ENCODE peak calls at places on chromosomes 5 and 9, in four cellular contexts. Z, B, O and C are unnamed samples.
A peak's percentile ranks its signal among the peaks of the same experiment; 100 is the strongest.

GRCh38 chr9:77892171-77892570 is 139.4 kb downstream of the GNAQ start:
- DNase-seq in Z (no peak), B (peak; percentile 30), O (no peak), C (no peak)

GRCh38 chr9:84169240-84169639 is 171.3 kb downstream of the SLC28A3 start:
- DNase-seq in Z (no peak), B (no peak), O (peak; percentile 85), C (no peak)

GRCh38 chr5:87110721-87111120 is 157.0 kb upstream of the RASA1 start:
- DNase-seq in Z (no peak), B (no peak), O (no peak), C (no peak)

GRCh38 chr5:135750506-135750905 is 84.0 kb upstream of the SLC25A48 start:
- DNase-seq in Z (no peak), B (no peak), O (no peak), C (no peak)

GRCh38 chr9:120928015-120928719 is 1.6 kb upstream of the TRAF1 start:
- DNase-seq in Z (no peak), B (no peak), O (no peak), C (no peak)

GRCh38 chr5:77957-78804 is 13.8 kb upstream of the PLEKHG4B start:
- DNase-seq in Z (peak; percentile 47), B (no peak), O (peak; percentile 24), C (peak; percentile 74)

GRCh38 chr5:73436535-73437125 is 11.9 kb downstream of the FOXD1 start:
- DNase-seq in Z (no peak), B (no peak), O (no peak), C (no peak)

GRCh38 chr9:129500863-129501770 is 119.8 kb downstream of the C9orf50 start:
- DNase-seq in Z (no peak), B (no peak), O (no peak), C (no peak)

GRCh38 chr9:33263936-33264472 is 504 bp downstream of the BAG1 start:
- DNase-seq in Z (no peak), B (no peak), O (no peak), C (peak; percentile 57)

GRCh38 chr5:59351076-59351794 is 542.3 kb downstream of the PDE4D start:
- DNase-seq in Z (no peak), B (no peak), O (peak; percentile 29), C (no peak)

GRCh38 chr5:154793599-154794524 is 38.7 kb downstream of the LARP1 start:
- DNase-seq in Z (no peak), B (no peak), O (peak; percentile 77), C (no peak)

GRCh38 chr5:169072223-169072622 is 228.7 kb downstream of the SLIT3 start:
- DNase-seq in Z (no peak), B (no peak), O (no peak), C (no peak)

GRCh38 chr5:160831801-160832200 is 20.2 kb downstream of the ATP10B start:
- DNase-seq in Z (no peak), B (no peak), O (no peak), C (no peak)

GRCh38 chr9:20702565-20702964 is 18.5 kb downstream of the FOCAD start:
- DNase-seq in Z (no peak), B (no peak), O (no peak), C (no peak)

GRCh38 chr5:36054646-36055045 is 12.0 kb downstream of the UGT3A2 start:
- DNase-seq in Z (no peak), B (no peak), O (no peak), C (no peak)

GRCh38 chr5:131541071-131541470 is 94.0 kb downstream of the RAPGEF6 start:
- DNase-seq in Z (no peak), B (no peak), O (peak; percentile 10), C (no peak)

GRCh38 chr9:31210982-31211570 is 1173.4 kb upstream of the ACO1 start:
- DNase-seq in Z (no peak), B (peak; percentile 1), O (no peak), C (no peak)

GRCh38 chr9:7347556-7347955 is 452.0 kb downstream of the DMAC1 start:
- DNase-seq in Z (no peak), B (no peak), O (no peak), C (no peak)

GRCh38 chr5:143759368-143760136 is 52.4 kb upstream of the HMHB1 start:
- DNase-seq in Z (no peak), B (no peak), O (peak; percentile 18), C (no peak)

GRCh38 chr5:75051217-75051751 is 1.1 kb downstream of the GCNT4 start:
- DNase-seq in Z (no peak), B (no peak), O (no peak), C (no peak)

GRCh38 chr5:40037703-40038102 is 612.9 kb upstream of the DAB2 start:
- DNase-seq in Z (no peak), B (no peak), O (no peak), C (no peak)

GRCh38 chr5:61289241-61289640 is 42.8 kb upstream of the ZSWIM6 start:
- DNase-seq in Z (no peak), B (no peak), O (no peak), C (no peak)

GRCh38 chr5:170327168-170327567 is 29.6 kb upstream of the LCP2 start:
- DNase-seq in Z (no peak), B (no peak), O (no peak), C (no peak)

GRCh38 chr5:149392718-149393117 is 13.6 kb upstream of the IL17B start:
- DNase-seq in Z (no peak), B (no peak), O (peak; percentile 87), C (no peak)
- TF ChIP-seq CEBPB in Z (no peak), B (no peak), O (no peak), C (no peak)

GRCh38 chr5:141992349-141992963 is 20.4 kb downstream of the GNPDA1 start:
- DNase-seq in Z (no peak), B (no peak), O (peak; percentile 62), C (peak; percentile 64)
- TF ChIP-seq CEBPB in Z (no peak), B (no peak), O (no peak), C (no peak)

GRCh38 chr9:136837146-136837855 is 5.0 kb upstream of the AJM1 start:
- DNase-seq in Z (no peak), B (no peak), O (no peak), C (no peak)

GRCh38 chr9:136840877-136841645 is 1.2 kb upstream of the AJM1 start:
- DNase-seq in Z (no peak), B (no peak), O (peak; percentile 62), C (no peak)

GRCh38 chr9:136838314-136839228 is 3.7 kb upstream of the AJM1 start:
- DNase-seq in Z (no peak), B (no peak), O (no peak), C (no peak)

GRCh38 chr9:136840140-136840876 is 2.0 kb upstream of the AJM1 start:
- DNase-seq in Z (no peak), B (no peak), O (no peak), C (no peak)

GRCh38 chr9:136839229-136840139 is 2.8 kb upstream of the AJM1 start:
- DNase-seq in Z (no peak), B (no peak), O (no peak), C (no peak)
- TF ChIP-seq CEBPB in Z (no peak), B (no peak), O (no peak), C (no peak)

GRCh38 chr9:90972057-90972456 is 170.4 kb downstream of the SYK start:
- DNase-seq in Z (no peak), B (peak; percentile 30), O (no peak), C (no peak)

GRCh38 chr9:90967171-90967570 is 165.6 kb downstream of the SYK start:
- DNase-seq in Z (no peak), B (no peak), O (no peak), C (no peak)

GRCh38 chr9:90970603-90971002 is 169.0 kb downstream of the SYK start:
- DNase-seq in Z (no peak), B (no peak), O (peak; percentile 49), C (no peak)

GRCh38 chr9:90966475-90967150 is 165.0 kb downstream of the SYK start:
- DNase-seq in Z (no peak), B (no peak), O (peak; percentile 49), C (no peak)

DNA sequence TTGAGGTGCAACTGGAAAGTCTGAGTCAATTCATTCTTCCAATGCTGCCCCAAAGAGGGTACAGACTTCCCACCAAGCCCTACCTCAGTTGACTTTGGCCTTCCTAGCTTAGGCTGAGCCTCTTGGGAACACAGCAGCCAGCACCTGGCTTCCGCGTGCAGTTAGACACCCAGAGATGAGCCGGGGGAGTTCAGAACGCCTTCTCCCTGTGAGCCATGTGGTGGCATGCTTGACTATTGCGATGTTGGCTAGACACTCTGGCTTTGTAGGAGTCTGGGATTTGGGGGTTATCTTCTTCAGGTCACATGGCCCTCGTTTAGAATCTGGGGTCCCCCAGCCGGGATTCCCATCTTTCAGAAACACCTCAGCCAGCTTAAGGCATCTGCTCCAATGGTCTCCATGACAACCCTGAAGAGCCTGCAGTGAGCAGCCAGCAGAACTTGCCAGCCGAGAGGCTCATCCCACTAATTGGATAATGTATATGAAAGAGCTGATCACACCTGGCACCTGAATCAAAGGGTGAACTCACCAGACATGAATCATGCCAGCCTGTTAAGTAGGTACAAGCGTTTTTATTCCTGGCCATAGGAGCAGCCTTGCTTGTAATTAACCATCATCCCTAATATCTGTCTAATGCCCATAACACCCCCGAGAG is 167.5 kb downstream of the SYK start:
- DNase-seq in Z (no peak), B (no peak), O (no peak), C (no peak)
- TF ChIP-seq CEBPB in Z (no peak), B (no peak), O (no peak), C (no peak)

DNA sequence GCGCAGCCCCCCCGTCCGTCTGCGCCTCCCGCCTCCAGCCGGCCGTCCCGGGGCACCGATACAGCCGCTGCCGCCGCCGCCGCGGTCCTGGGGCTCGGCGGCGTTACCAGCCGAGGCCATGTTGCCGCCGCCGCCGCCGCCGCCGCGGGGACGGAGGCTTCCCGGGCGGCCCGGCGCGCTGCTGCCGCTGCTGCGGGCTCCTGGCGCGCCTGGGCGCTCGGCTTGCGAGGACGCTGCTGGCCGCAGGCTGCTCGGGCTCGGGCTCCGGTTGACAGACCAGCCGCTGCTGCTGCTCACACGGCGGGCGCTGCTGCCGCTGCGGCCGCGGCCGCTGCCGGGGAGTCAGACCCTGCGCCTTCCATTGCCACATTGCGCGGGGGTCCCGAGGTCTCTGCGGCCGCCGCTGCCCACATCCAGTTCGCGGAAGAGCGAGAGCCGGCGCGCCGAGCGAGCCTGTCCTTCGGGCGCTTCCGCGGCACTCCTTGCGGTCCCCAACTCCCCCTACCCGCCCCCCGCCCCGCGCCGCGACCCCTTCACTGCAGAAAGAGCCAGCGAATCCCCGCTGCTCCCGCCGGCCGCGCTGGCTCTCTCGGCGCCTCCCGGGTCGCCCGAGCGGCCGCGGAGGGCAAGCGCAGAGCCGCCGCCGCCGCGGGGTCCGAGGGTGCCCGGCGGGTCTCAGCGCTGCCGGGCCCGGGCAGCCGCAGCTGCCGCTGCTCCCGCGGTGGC is 8.4 kb downstream of the PTCH1 start:
- DNase-seq in Z (no peak), B (no peak), O (no peak), C (no peak)
- TF ChIP-seq CEBPB in Z (no peak), B (no peak), O (no peak), C (no peak)

DNA sequence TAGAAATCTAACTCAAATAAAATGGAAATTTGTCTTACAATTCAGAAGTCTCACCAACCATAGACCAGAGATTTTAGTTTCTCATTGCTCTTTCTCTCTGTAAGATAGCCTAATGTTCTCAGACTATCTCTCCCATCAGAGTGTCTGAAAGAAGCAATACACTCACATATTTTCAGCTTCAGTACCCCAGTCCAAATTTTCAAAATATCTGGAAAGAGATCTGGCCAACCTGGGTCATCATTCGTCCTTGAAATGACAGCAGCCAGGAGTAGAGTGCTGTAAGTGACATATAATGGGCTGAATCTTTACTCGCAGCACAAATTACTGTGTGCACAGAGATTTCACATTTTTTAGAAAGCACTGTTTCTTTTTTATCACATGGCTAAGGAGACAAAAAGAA is 313.3 kb upstream of the PRR16 start:
- DNase-seq in Z (no peak), B (no peak), O (no peak), C (no peak)
- TF ChIP-seq CEBPB in Z (no peak), B (no peak), O (no peak), C (no peak)

GRCh38 chr5:78361226-78361993 is 993 bp downstream of the SCAMP1 start:
- DNase-seq in Z (no peak), B (no peak), O (peak; percentile 78), C (peak; percentile 68)
- TF ChIP-seq CEBPB in Z (no peak), B (no peak), O (no peak), C (no peak)